ENCODE peak calls at places on chromosome 15, in six cellular contexts. One of them, this sample, is unnamed.
A peak's percentile ranks its signal among the peaks of the same experiment; 100 is the strongest.

GRCh38 chr15:71278989-71279756 is 163.9 kb downstream of the THSD4 start:
- DNase-seq in CD8-positive, alpha-beta memory T cell: no peak
- DNase-seq in T-cell: no peak
- DNase-seq in GM20000: no peak
- DNase-seq in stimulated activated CD8-positive, alpha-beta memory T cell treated with anti-CD3 and anti-CD28 coated beads, Interleukin-4, amount 100 ng/mL, for 48 hours: no peak
- DNase-seq in HT-29: peak; percentile 95
- DNase-seq in this sample: peak; percentile 58

GRCh38 chr15:79400650-79401049 is 31.5 kb upstream of the MINAR1 start:
- DNase-seq in CD8-positive, alpha-beta memory T cell: no peak
- DNase-seq in T-cell: no peak
- DNase-seq in GM20000: no peak
- DNase-seq in stimulated activated CD8-positive, alpha-beta memory T cell treated with anti-CD3 and anti-CD28 coated beads, Interleukin-4, amount 100 ng/mL, for 48 hours: no peak
- DNase-seq in HT-29: no peak
- DNase-seq in this sample: no peak

GRCh38 chr15:52163321-52164190 is 27.6 kb downstream of the GNB5 start:
- DNase-seq in CD8-positive, alpha-beta memory T cell: no peak
- DNase-seq in T-cell: peak; percentile 22
- DNase-seq in GM20000: no peak
- DNase-seq in stimulated activated CD8-positive, alpha-beta memory T cell treated with anti-CD3 and anti-CD28 coated beads, Interleukin-4, amount 100 ng/mL, for 48 hours: peak; percentile 40
- DNase-seq in HT-29: no peak
- DNase-seq in this sample: no peak

GRCh38 chr15:72907733-72908132 is 124.2 kb upstream of the ADPGK start:
- DNase-seq in CD8-positive, alpha-beta memory T cell: no peak
- DNase-seq in T-cell: no peak
- DNase-seq in GM20000: no peak
- DNase-seq in stimulated activated CD8-positive, alpha-beta memory T cell treated with anti-CD3 and anti-CD28 coated beads, Interleukin-4, amount 100 ng/mL, for 48 hours: no peak
- DNase-seq in HT-29: no peak
- DNase-seq in this sample: peak; percentile 44

GRCh38 chr15:47872869-47873301 is 155.6 kb downstream of the SEMA6D start:
- DNase-seq in CD8-positive, alpha-beta memory T cell: no peak
- DNase-seq in T-cell: no peak
- DNase-seq in GM20000: no peak
- DNase-seq in stimulated activated CD8-positive, alpha-beta memory T cell treated with anti-CD3 and anti-CD28 coated beads, Interleukin-4, amount 100 ng/mL, for 48 hours: no peak
- DNase-seq in HT-29: no peak
- DNase-seq in this sample: no peak

GRCh38 chr15:68203486-68203885 is 1.6 kb downstream of the CALML4 start:
- DNase-seq in CD8-positive, alpha-beta memory T cell: no peak
- DNase-seq in T-cell: no peak
- DNase-seq in GM20000: peak; percentile 5
- DNase-seq in stimulated activated CD8-positive, alpha-beta memory T cell treated with anti-CD3 and anti-CD28 coated beads, Interleukin-4, amount 100 ng/mL, for 48 hours: no peak
- DNase-seq in HT-29: no peak
- DNase-seq in this sample: peak; percentile 10

GRCh38 chr15:96851613-96852012 is 521.1 kb downstream of the NR2F2 start:
- DNase-seq in CD8-positive, alpha-beta memory T cell: no peak
- DNase-seq in T-cell: no peak
- DNase-seq in GM20000: no peak
- DNase-seq in stimulated activated CD8-positive, alpha-beta memory T cell treated with anti-CD3 and anti-CD28 coated beads, Interleukin-4, amount 100 ng/mL, for 48 hours: no peak
- DNase-seq in HT-29: peak; percentile 51
- DNase-seq in this sample: no peak

GRCh38 chr15:52783191-52783829 is 6.8 kb downstream of the ONECUT1 start:
- DNase-seq in CD8-positive, alpha-beta memory T cell: no peak
- DNase-seq in T-cell: no peak
- DNase-seq in GM20000: peak; percentile 48
- DNase-seq in stimulated activated CD8-positive, alpha-beta memory T cell treated with anti-CD3 and anti-CD28 coated beads, Interleukin-4, amount 100 ng/mL, for 48 hours: no peak
- DNase-seq in HT-29: no peak
- DNase-seq in this sample: no peak